ENCODE peak calls at places on chromosomes 5 and 9, in eight cellular contexts. T, U, A, L, F, Z, Y and W are unnamed samples.

GRCh38 chr5:73497537-73498056 is 645 bp upstream of the BTF3 start:
- DNase-seq in T (no peak), U (no peak), A (no peak), L (no peak), F (no peak), Z (no peak), Y (no peak), W (no peak)

GRCh38 chr9:80410106-80410505 is 838.3 kb downstream of the TLE4 start:
- DNase-seq in T (no peak), U (no peak), A (no peak), L (no peak), F (no peak), Z (peak; percentile 2), Y (no peak), W (no peak)

GRCh38 chr5:140041492-140042421 is 1.3 kb downstream of the NRG2 start:
- DNase-seq in T (no peak), U (peak; percentile 52), A (peak; percentile 94), L (peak; percentile 70), F (no peak), Z (peak; percentile 40), Y (peak; percentile 88), W (no peak)

GRCh38 chr9:128593856-128594255 is 41.5 kb downstream of the SPTAN1 start:
- DNase-seq in T (no peak), U (no peak), A (no peak), L (no peak), F (no peak), Z (no peak), Y (no peak), W (no peak)

GRCh38 chr5:72572236-72572765 is 65.1 kb upstream of the ZNF366 start:
- DNase-seq in T (no peak), U (no peak), A (no peak), L (no peak), F (no peak), Z (no peak), Y (no peak), W (no peak)

GRCh38 chr9:87137718-87138117 is 190.4 kb upstream of the GAS1 start:
- DNase-seq in T (no peak), U (no peak), A (no peak), L (no peak), F (no peak), Z (no peak), Y (no peak), W (no peak)

GRCh38 chr5:178163772-178164735 is 10.4 kb upstream of the NHP2 start:
- DNase-seq in T (peak; percentile 93), U (peak; percentile 94), A (peak; percentile 91), L (peak; percentile 80), F (peak; percentile 91), Z (peak; percentile 43), Y (peak; percentile 64), W (peak; percentile 98)

GRCh38 chr9:14403112-14403511 is 89.2 kb upstream of the NFIB start:
- DNase-seq in T (no peak), U (no peak), A (no peak), L (no peak), F (no peak), Z (no peak), Y (no peak), W (no peak)

GRCh38 chr5:123610665-123611406 is 98.9 kb downstream of the CSNK1G3 start:
- DNase-seq in T (peak; percentile 31), U (peak; percentile 35), A (no peak), L (peak; percentile 65), F (peak; percentile 22), Z (peak; percentile 60), Y (no peak), W (peak; percentile 3)